ENCODE peak calls at places on chromosome 15, in four cellular contexts. One of them, this sample, is unnamed.

GRCh38 chr15:85688703-85689102 is 106.0 kb downstream of the KLHL25 start:
- DNase-seq in stimulated activated CD8-positive, alpha-beta memory T cell treated with anti-CD3 and anti-CD28 coated beads, Interleukin-15, amount 100 ng/mL, for 1 hour: no peak
- DNase-seq in head of caudate nucleus: no peak
- DNase-seq in H1: no peak
- DNase-seq in this sample: no peak

GRCh38 chr15:81227716-81228115 is 31.0 kb downstream of the IL16 start:
- DNase-seq in stimulated activated CD8-positive, alpha-beta memory T cell treated with anti-CD3 and anti-CD28 coated beads, Interleukin-15, amount 100 ng/mL, for 1 hour: no peak
- DNase-seq in head of caudate nucleus: no peak
- DNase-seq in H1: no peak
- DNase-seq in this sample: no peak

GRCh38 chr15:48645558-48646330 is at the start of gene FBN1:
- DNase-seq in stimulated activated CD8-positive, alpha-beta memory T cell treated with anti-CD3 and anti-CD28 coated beads, Interleukin-15, amount 100 ng/mL, for 1 hour: no peak
- DNase-seq in head of caudate nucleus: peak; percentile 86
- DNase-seq in H1: peak; percentile 77
- DNase-seq in this sample: peak; percentile 90

GRCh38 chr15:74333093-74333492 is 34.4 kb downstream of the CYP11A1 start:
- DNase-seq in stimulated activated CD8-positive, alpha-beta memory T cell treated with anti-CD3 and anti-CD28 coated beads, Interleukin-15, amount 100 ng/mL, for 1 hour: no peak
- DNase-seq in head of caudate nucleus: no peak
- DNase-seq in H1: no peak
- DNase-seq in this sample: no peak

GRCh38 chr15:70508561-70509281 is 254.6 kb downstream of the UACA start:
- DNase-seq in stimulated activated CD8-positive, alpha-beta memory T cell treated with anti-CD3 and anti-CD28 coated beads, Interleukin-15, amount 100 ng/mL, for 1 hour: no peak
- DNase-seq in head of caudate nucleus: no peak
- DNase-seq in H1: no peak
- DNase-seq in this sample: no peak

GRCh38 chr15:70547846-70548487 is 215.4 kb downstream of the UACA start:
- DNase-seq in stimulated activated CD8-positive, alpha-beta memory T cell treated with anti-CD3 and anti-CD28 coated beads, Interleukin-15, amount 100 ng/mL, for 1 hour: no peak
- DNase-seq in head of caudate nucleus: no peak
- DNase-seq in H1: no peak
- DNase-seq in this sample: no peak

GRCh38 chr15:39596358-39597051 is 15.6 kb downstream of the THBS1 start:
- DNase-seq in stimulated activated CD8-positive, alpha-beta memory T cell treated with anti-CD3 and anti-CD28 coated beads, Interleukin-15, amount 100 ng/mL, for 1 hour: no peak
- DNase-seq in head of caudate nucleus: no peak
- DNase-seq in H1: no peak
- DNase-seq in this sample: no peak

GRCh38 chr15:72358532-72359180 is 17.2 kb downstream of the HEXA start:
- DNase-seq in stimulated activated CD8-positive, alpha-beta memory T cell treated with anti-CD3 and anti-CD28 coated beads, Interleukin-15, amount 100 ng/mL, for 1 hour: no peak
- DNase-seq in head of caudate nucleus: peak; percentile 22
- DNase-seq in H1: no peak
- DNase-seq in this sample: no peak

GRCh38 chr15:45333550-45333949 is 44.8 kb downstream of the GATM start:
- DNase-seq in stimulated activated CD8-positive, alpha-beta memory T cell treated with anti-CD3 and anti-CD28 coated beads, Interleukin-15, amount 100 ng/mL, for 1 hour: no peak
- DNase-seq in head of caudate nucleus: peak; percentile 40
- DNase-seq in H1: no peak
- DNase-seq in this sample: no peak

This sample was measured in endodermal cell.